ENCODE peak calls at places on chromosome 15, in four cellular contexts. W is GM12878, H is K562, N is HCT116. G is an unnamed sample.
A peak's percentile ranks its signal among the peaks of the same experiment; 100 is the strongest.

GRCh38 chr15:63210151-63211051 is 21.0 kb downstream of the RAB8B start:
- DNase-seq in N (no peak), H (no peak), W (no peak), G (no peak)

GRCh38 chr15:20341901-20342605 is 199.5 kb downstream of the GOLGA6L6 start:
- DNase-seq in H (no peak), N (no peak), W (no peak), G (no peak)

GRCh38 chr15:71485094-71485693 is 325.2 kb upstream of the NR2E3 start:
- DNase-seq in N (no peak), H (peak; percentile 16), W (no peak), G (no peak)

GRCh38 chr15:95105229-95105628 is 873.9 kb downstream of the MCTP2 start:
- DNase-seq in H (no peak), W (no peak), N (no peak), G (no peak)

GRCh38 chr15:42042602-42043400 is 22.0 kb upstream of the PLA2G4E start:
- DNase-seq in W (no peak), H (no peak), N (no peak), G (no peak)

GRCh38 chr15:37014137-37014536 is 86.2 kb downstream of the MEIS2 start:
- DNase-seq in N (no peak), W (no peak), H (no peak), G (no peak)

GRCh38 chr15:101105059-101105851 is 146.6 kb downstream of the CHSY1 start:
- DNase-seq in W (no peak), N (no peak), H (no peak), G (no peak)

GRCh38 chr15:50458713-50459112 is 34.5 kb downstream of the USP8 start:
- DNase-seq in W (no peak), H (no peak), N (no peak), G (no peak)

GRCh38 chr15:77067691-77068367 is 3.1 kb downstream of the TSPAN3 start:
- DNase-seq in W (no peak), H (no peak), N (no peak), G (no peak)

GRCh38 chr15:77064118-77064517 is 6.8 kb downstream of the TSPAN3 start:
- DNase-seq in W (no peak), N (no peak), H (no peak), G (no peak)

GRCh38 chr15:77066961-77067690 is 3.8 kb downstream of the TSPAN3 start:
- DNase-seq in W (no peak), H (no peak), N (no peak), G (no peak)

GRCh38 chr15:77063249-77063648 is 7.7 kb downstream of the TSPAN3 start:
- DNase-seq in N (no peak), W (no peak), H (no peak), G (no peak)

DNA sequence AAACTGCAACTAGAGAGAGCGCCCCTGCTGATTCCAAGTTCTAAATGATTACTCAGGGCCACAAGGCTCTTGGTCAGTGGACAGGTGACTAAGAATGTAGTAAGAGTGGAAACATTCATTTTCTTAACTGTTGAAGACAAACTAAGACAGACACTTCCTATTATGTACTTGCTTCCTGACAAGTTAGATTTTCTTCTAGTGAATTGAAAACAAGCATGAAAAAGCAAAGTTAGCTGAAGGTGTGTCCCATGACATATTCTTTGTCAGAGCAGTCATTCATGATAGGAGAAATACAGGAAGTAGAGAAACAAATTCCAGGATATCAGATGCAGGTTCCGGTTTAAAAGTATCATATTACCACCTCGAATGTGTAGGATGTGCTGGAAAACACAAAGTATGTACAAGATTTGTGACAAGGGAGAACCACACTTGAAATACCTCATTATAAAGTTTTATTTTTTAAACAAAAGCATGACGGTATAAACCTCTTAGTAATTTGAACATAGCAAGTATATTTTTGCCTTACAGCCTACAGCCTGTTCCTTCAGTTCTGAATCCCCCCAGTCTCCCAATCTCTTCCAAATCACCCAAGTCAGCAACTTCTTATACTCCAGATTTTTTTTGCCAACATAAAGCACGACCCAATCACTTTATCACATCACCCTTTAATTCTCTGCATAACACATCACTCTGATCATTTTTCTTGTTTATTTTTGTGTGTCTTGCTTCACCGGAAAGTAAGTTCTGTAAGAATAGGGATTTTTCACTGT is 6.2 kb downstream of the TSPAN3 start:
- DNase-seq in N (no peak), W (no peak), H (peak; percentile 20), G (no peak)
- TF ChIP-seq CTCF in N (no peak), W (no peak), H (peak; percentile 14), G (no peak)

GRCh38 chr15:88894819-88895767 is at the start of gene HAPLN3:
- DNase-seq in W (no peak), H (peak; percentile 57), N (no peak), G (peak; percentile 83)
- TF ChIP-seq EGR1 in W (no peak), H (no peak), N (no peak), G (no peak)

GRCh38 chr15:83973816-83974215 is 261.8 kb upstream of the GOLGA6L4 start:
- DNase-seq in H (peak; percentile 27), W (no peak), N (no peak), G (no peak)
- TF ChIP-seq CTCF in H (peak; percentile 44), W (peak; percentile 58), N (peak; percentile 55), G (peak; percentile 67)

GRCh38 chr15:38635170-38635569 is 70.6 kb upstream of the RASGRP1 start:
- DNase-seq in W (no peak), H (no peak), N (no peak), G (no peak)

GRCh38 chr15:38627684-38628277 is 63.2 kb upstream of the RASGRP1 start:
- DNase-seq in N (no peak), W (no peak), H (peak; percentile 69), G (no peak)

GRCh38 chr15:38636597-38636996 is 72.0 kb upstream of the RASGRP1 start:
- DNase-seq in H (no peak), W (no peak), N (no peak), G (no peak)

GRCh38 chr15:38626443-38627050 is 61.9 kb upstream of the RASGRP1 start:
- DNase-seq in W (no peak), N (no peak), H (no peak), G (no peak)

DNA sequence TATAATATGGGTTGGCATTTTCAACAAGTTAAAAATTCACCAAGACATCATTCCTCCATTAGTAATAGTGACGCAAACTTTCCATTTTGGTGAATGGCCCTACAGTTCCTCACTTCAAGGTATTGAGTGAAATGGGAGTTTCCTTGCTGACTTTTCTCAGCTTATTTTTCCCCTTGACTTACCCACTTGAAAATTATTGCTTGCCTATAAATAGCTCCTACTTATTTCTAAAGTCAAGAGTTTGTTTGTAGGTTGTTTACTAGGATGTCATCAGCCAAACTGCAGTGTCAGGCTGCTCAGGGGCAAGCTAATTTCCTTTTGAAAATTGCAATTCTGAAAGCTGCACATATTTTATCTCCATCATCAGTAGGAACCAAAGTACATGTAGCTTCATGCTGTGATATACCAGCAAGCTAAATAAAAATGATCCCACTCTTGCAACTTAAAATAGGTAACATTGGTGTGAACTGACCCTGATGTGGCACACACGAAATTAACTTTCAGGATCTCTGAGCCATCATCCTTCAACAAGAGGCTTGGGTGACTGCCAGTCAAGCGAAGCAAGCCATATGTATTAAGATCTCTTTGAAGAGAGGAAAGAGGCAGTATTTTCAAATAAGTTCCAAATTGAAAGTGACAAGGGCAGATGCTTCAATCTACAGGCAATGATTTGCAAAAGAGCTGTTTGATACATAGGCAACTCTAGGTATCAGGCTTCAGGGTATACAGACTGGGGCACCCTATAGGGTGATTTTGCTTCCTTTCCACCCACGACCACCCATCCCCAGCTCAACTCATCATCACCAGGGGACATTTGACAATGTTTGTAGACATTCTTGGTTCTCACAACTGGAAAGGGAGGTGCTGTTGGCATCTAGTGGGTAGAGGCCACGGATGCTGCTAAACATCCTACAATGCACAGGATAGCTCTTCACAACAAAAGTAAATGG is 66.8 kb upstream of the RASGRP1 start:
- DNase-seq in H (no peak), W (no peak), N (no peak), G (no peak)
- TF ChIP-seq EGR1 in H (no peak), W (no peak), N (no peak), G (no peak)

GRCh38 chr15:60391722-60392340 is 6.0 kb downstream of the ANXA2 start:
- DNase-seq in N (no peak), W (no peak), H (no peak), G (no peak)

GRCh38 chr15:60390231-60390630 is 7.6 kb downstream of the ANXA2 start:
- DNase-seq in W (no peak), N (no peak), H (no peak), G (no peak)

GRCh38 chr15:60392601-60392985 is 5.2 kb downstream of the ANXA2 start:
- DNase-seq in H (no peak), W (no peak), N (peak; percentile 85), G (no peak)

GRCh38 chr15:60389261-60390077 is 8.3 kb downstream of the ANXA2 start:
- DNase-seq in H (no peak), W (peak; percentile 42), N (no peak), G (no peak)

GRCh38 chr15:60390931-60391501 is 6.8 kb downstream of the ANXA2 start:
- DNase-seq in H (peak; percentile 48), W (no peak), N (peak; percentile 87), G (no peak)
- TF ChIP-seq CTCF in H (peak; percentile 6), W (no peak), N (no peak), G (no peak)

GRCh38 chr15:22227961-22228762 is 147.8 kb downstream of the OR4M2 start:
- DNase-seq in H (no peak), W (no peak), N (no peak), G (no peak)
- TF ChIP-seq EGR1 in H (no peak), W (no peak), N (no peak), G (no peak)

DNA sequence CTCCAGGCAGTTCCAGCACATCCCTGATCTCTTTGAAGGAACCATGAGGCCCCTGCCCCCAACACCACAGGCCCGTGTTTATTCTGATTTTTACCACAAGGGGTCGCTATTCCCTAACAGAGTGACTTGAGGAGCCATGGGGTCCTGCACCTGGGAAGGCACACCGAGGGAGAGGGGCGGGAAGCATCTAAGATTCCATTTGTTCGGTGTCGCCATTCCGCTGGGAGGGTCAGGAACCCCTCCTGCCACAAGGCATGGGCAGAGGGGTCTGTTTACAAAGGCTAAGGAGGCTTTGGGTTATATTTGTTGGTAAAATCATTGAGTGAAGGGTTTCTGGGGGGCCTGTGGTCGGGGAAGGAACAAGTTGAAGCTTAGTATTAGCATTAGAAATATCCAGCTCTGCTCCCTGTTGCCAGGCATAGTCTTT is 77.1 kb downstream of the WDR76 start:
- DNase-seq in H (peak; percentile 82), N (peak; percentile 56), W (peak; percentile 7), G (peak; percentile 94)
- TF ChIP-seq CTCF in H (peak; percentile 91), N (peak; percentile 94), W (peak; percentile 82), G (peak; percentile 84)

GRCh38 chr15:80210612-80211554 is 41.1 kb downstream of the CTXND1 start:
- DNase-seq in H (no peak), N (no peak), W (no peak), G (no peak)
- TF ChIP-seq EGR1 in H (no peak), N (no peak), W (no peak), G (no peak)

DNA sequence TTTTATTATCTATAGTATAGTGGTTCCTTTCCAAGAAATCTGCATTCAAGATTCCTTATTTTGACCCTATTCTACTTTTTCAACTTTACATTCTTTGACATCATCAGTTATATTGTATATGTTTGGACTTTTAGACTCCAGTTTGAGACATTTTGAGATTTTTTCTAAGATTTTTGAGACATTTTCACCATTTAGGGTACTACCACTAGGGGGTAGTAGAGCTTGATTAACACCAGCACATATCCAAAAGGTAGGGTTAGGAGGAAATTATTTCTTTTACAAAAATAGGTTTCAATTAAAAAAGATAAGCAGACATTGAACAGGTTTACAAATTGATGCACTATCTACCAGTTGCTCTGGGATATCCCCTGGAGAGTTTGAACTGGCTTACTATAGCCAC is 262.5 kb downstream of the SCAPER start:
- DNase-seq in H (no peak), W (no peak), N (no peak), G (no peak)
- TF ChIP-seq CTCF in H (no peak), W (peak; percentile 39), N (peak; percentile 39), G (no peak)